ENCODE peak calls at places on chromosome 5, in eight cellular contexts. One of them, this sample, is unnamed.

GRCh38 chr5:73748510-73749410 is 122.8 kb downstream of the ARHGEF28 start:
- DNase-seq in foreskin fibroblast: no peak
- DNase-seq in BJ: peak
- DNase-seq in kidney: peak
- DNase-seq in fibroblast of lung: peak
- DNase-seq in retinal pigment epithelial cell: no peak
- DNase-seq in tibial nerve: peak
- DNase-seq in kidney epithelial cell: no peak
- DNase-seq in this sample: no peak

GRCh38 chr5:71924980-71925379 is 182.3 kb upstream of the MAP1B start:
- DNase-seq in kidney epithelial cell: no peak
- DNase-seq in kidney: no peak
- DNase-seq in foreskin fibroblast: no peak
- DNase-seq in tibial nerve: no peak
- DNase-seq in BJ: no peak
- DNase-seq in fibroblast of lung: peak
- DNase-seq in retinal pigment epithelial cell: peak
- DNase-seq in this sample: no peak

GRCh38 chr5:95563367-95563766 is 8.5 kb downstream of the ARSK start:
- DNase-seq in kidney: no peak
- DNase-seq in tibial nerve: no peak
- DNase-seq in BJ: no peak
- DNase-seq in foreskin fibroblast: no peak
- DNase-seq in kidney epithelial cell: no peak
- DNase-seq in retinal pigment epithelial cell: no peak
- DNase-seq in fibroblast of lung: no peak
- DNase-seq in this sample: no peak

GRCh38 chr5:157539623-157540022 is 36.0 kb downstream of the ADAM19 start:
- DNase-seq in retinal pigment epithelial cell: no peak
- DNase-seq in kidney: no peak
- DNase-seq in tibial nerve: no peak
- DNase-seq in kidney epithelial cell: no peak
- DNase-seq in fibroblast of lung: no peak
- DNase-seq in foreskin fibroblast: no peak
- DNase-seq in BJ: no peak
- DNase-seq in this sample: no peak

GRCh38 chr5:56763711-56764466 is 51.5 kb upstream of the MAP3K1 start:
- DNase-seq in retinal pigment epithelial cell: no peak
- DNase-seq in tibial nerve: no peak
- DNase-seq in kidney: peak
- DNase-seq in foreskin fibroblast: peak
- DNase-seq in fibroblast of lung: peak
- DNase-seq in kidney epithelial cell: no peak
- DNase-seq in BJ: peak
- DNase-seq in this sample: no peak

GRCh38 chr5:99644822-99645221 is 716.0 kb upstream of the CHD1 start:
- DNase-seq in fibroblast of lung: no peak
- DNase-seq in kidney: no peak
- DNase-seq in retinal pigment epithelial cell: no peak
- DNase-seq in BJ: no peak
- DNase-seq in kidney epithelial cell: no peak
- DNase-seq in foreskin fibroblast: no peak
- DNase-seq in tibial nerve: no peak
- DNase-seq in this sample: no peak

GRCh38 chr5:170078931-170079330 is 26.8 kb upstream of the FOXI1 start:
- DNase-seq in kidney: no peak
- DNase-seq in kidney epithelial cell: no peak
- DNase-seq in retinal pigment epithelial cell: no peak
- DNase-seq in fibroblast of lung: no peak
- DNase-seq in BJ: no peak
- DNase-seq in foreskin fibroblast: no peak
- DNase-seq in tibial nerve: no peak
- DNase-seq in this sample: no peak

GRCh38 chr5:56666901-56667300 is 148.4 kb upstream of the MAP3K1 start:
- DNase-seq in kidney: no peak
- DNase-seq in fibroblast of lung: no peak
- DNase-seq in kidney epithelial cell: no peak
- DNase-seq in BJ: no peak
- DNase-seq in foreskin fibroblast: no peak
- DNase-seq in retinal pigment epithelial cell: no peak
- DNase-seq in tibial nerve: no peak
- DNase-seq in this sample: no peak

GRCh38 chr5:135128361-135128760 is 94.3 kb upstream of the PITX1 start:
- DNase-seq in foreskin fibroblast: no peak
- DNase-seq in kidney epithelial cell: no peak
- DNase-seq in kidney: no peak
- DNase-seq in BJ: no peak
- DNase-seq in fibroblast of lung: no peak
- DNase-seq in retinal pigment epithelial cell: no peak
- DNase-seq in tibial nerve: no peak
- DNase-seq in this sample: no peak

GRCh38 chr5:79243224-79243623 is 7.3 kb downstream of the JMY start:
- DNase-seq in tibial nerve: no peak
- DNase-seq in kidney: no peak
- DNase-seq in kidney epithelial cell: no peak
- DNase-seq in foreskin fibroblast: no peak
- DNase-seq in retinal pigment epithelial cell: no peak
- DNase-seq in BJ: no peak
- DNase-seq in fibroblast of lung: no peak
- DNase-seq in this sample: no peak

GRCh38 chr5:180555168-180555921 is 36.0 kb downstream of the SCGB3A1 start:
- DNase-seq in foreskin fibroblast: peak
- DNase-seq in BJ: peak
- DNase-seq in tibial nerve: no peak
- DNase-seq in retinal pigment epithelial cell: no peak
- DNase-seq in fibroblast of lung: peak
- DNase-seq in kidney epithelial cell: no peak
- DNase-seq in kidney: no peak
- DNase-seq in this sample: no peak

DNA sequence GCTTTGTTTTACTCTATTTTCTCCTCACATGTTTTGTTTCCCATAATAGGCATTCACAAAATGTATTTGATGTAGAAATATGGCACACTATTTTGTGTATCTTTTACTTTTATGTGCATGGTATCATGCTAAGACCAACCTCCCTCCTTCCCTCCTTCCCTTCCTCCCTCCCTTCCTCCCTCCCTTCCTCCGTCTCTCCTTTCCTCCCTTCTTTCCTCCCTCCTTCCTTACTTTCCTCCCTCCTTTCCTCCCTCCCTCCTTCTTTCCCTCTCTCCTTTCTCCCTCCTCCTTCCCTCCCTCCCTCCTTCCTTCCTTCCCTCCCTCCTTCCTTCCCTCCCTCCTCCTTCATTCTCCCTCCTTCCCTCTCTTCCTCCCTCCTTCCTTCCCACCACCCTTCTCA is 72.2 kb downstream of the NUDT12 start:
- DNase-seq in kidney epithelial cell: no peak
- DNase-seq in retinal pigment epithelial cell: no peak
- DNase-seq in kidney: no peak
- DNase-seq in BJ: no peak
- DNase-seq in fibroblast of lung: no peak
- DNase-seq in tibial nerve: no peak
- DNase-seq in foreskin fibroblast: no peak
- DNase-seq in this sample: no peak
- H3K4me3 ChIP-seq in kidney epithelial cell: no peak
- H3K4me3 ChIP-seq in retinal pigment epithelial cell: no peak
- H3K4me3 ChIP-seq in kidney: no peak
- H3K4me3 ChIP-seq in BJ: no peak
- H3K4me3 ChIP-seq in fibroblast of lung: no peak
- H3K4me3 ChIP-seq in tibial nerve: no peak
- H3K4me3 ChIP-seq in foreskin fibroblast: no peak
- H3K4me3 ChIP-seq in this sample: no peak

DNA sequence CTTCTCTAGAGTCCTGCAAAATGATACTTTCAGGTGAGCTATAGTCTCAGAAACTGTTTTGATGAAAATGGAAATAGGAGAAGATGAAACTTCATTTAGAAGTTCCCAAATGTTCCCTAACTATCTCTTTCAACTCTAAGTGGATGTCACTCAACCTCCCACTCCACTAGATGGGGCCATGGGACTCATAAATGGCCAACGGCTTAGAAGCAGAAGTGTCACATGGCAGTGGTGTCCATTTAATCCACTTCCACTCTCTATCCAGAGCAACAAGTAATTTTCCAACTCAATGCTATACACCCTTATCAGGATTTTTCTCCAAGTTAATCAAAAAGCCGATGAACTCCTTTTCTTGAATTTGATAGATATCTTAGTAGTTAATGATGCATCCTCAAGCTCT is 295.7 kb downstream of the EDIL3 start:
- DNase-seq in fibroblast of lung: peak
- DNase-seq in kidney epithelial cell: no peak
- DNase-seq in BJ: no peak
- DNase-seq in retinal pigment epithelial cell: no peak
- DNase-seq in tibial nerve: no peak
- DNase-seq in kidney: no peak
- DNase-seq in foreskin fibroblast: no peak
- DNase-seq in this sample: peak
- TF ChIP-seq CTCF in fibroblast of lung: peak
- TF ChIP-seq CTCF in kidney epithelial cell: peak
- TF ChIP-seq CTCF in BJ: no peak
- TF ChIP-seq CTCF in retinal pigment epithelial cell: peak
- TF ChIP-seq CTCF in tibial nerve: no peak
- TF ChIP-seq CTCF in kidney: no peak
- TF ChIP-seq CTCF in foreskin fibroblast: no peak
- TF ChIP-seq CTCF in this sample: peak

DNA sequence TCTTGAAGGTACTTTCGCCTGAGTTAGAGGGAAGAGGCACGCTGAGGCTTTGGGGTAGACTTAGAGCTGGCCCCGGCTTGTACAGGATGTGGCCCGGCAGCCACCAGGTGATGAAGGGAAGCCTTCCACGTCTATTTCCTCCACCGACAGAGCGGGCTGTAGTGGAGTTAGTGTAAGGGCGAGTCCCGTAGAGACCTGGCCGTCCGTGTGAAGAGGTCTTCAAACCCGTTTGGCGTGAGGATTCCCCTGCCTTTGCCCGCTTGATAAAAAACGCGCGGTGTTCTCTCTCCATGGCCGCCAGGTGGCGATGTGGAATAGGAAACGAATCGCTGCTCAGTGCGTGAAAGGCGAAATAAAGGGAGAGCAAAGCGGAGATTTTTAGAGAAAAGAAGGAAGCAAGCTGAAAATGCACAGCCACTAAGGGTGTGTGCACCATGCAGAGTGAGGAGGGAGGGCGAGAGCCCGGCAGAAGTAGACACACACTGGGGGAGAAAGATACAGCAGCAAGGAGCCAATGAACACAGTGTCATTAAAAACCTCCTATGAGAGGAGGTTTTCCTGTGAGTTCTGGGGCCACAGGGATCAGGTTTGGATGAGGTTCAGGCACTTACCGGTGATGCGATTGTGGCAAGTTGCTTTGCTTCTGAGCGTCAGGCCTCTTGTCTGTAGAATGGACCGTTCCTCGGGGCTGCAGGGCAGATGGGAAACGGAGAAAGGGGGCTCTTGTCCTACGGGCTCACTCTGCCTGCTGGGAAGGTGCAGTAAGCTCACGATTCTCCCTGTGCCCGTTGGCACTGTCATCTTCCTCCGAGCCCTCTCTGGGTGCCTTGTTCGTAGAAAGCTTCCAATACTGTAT is 34.2 kb downstream of the STC2 start:
- DNase-seq in BJ: no peak
- DNase-seq in retinal pigment epithelial cell: peak
- DNase-seq in kidney: peak
- DNase-seq in fibroblast of lung: peak
- DNase-seq in tibial nerve: peak
- DNase-seq in foreskin fibroblast: peak
- DNase-seq in kidney epithelial cell: peak
- DNase-seq in this sample: peak
- H3K4me3 ChIP-seq in BJ: no peak
- H3K4me3 ChIP-seq in retinal pigment epithelial cell: peak
- H3K4me3 ChIP-seq in kidney: no peak
- H3K4me3 ChIP-seq in fibroblast of lung: no peak
- H3K4me3 ChIP-seq in tibial nerve: no peak
- H3K4me3 ChIP-seq in foreskin fibroblast: no peak
- H3K4me3 ChIP-seq in kidney epithelial cell: no peak
- H3K4me3 ChIP-seq in this sample: no peak

DNA sequence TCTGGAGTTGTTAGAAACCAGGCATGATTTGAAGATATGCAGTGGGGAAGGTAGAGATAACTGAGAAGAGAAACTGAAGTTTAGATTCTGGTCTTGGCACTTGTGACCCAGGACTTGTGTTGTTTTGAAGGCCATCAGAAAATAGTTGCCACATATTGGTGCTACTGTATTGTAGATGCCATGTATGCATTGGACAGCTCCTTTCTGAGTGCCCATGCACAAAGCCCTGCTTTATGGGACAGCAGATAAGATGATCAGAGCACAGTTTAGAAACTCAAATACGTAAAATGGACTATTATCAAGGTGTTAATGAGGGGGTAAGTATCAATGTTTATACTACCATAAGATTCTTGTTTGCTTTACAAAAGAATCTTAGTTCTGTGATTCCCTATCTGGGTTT is 84.9 kb downstream of the KIF4B start:
- DNase-seq in kidney epithelial cell: no peak
- DNase-seq in kidney: no peak
- DNase-seq in BJ: no peak
- DNase-seq in tibial nerve: no peak
- DNase-seq in retinal pigment epithelial cell: no peak
- DNase-seq in foreskin fibroblast: no peak
- DNase-seq in fibroblast of lung: no peak
- DNase-seq in this sample: no peak
- TF ChIP-seq CTCF in kidney epithelial cell: no peak
- TF ChIP-seq CTCF in kidney: no peak
- TF ChIP-seq CTCF in BJ: no peak
- TF ChIP-seq CTCF in tibial nerve: no peak
- TF ChIP-seq CTCF in retinal pigment epithelial cell: no peak
- TF ChIP-seq CTCF in foreskin fibroblast: no peak
- TF ChIP-seq CTCF in fibroblast of lung: no peak
- TF ChIP-seq CTCF in this sample: no peak

DNA sequence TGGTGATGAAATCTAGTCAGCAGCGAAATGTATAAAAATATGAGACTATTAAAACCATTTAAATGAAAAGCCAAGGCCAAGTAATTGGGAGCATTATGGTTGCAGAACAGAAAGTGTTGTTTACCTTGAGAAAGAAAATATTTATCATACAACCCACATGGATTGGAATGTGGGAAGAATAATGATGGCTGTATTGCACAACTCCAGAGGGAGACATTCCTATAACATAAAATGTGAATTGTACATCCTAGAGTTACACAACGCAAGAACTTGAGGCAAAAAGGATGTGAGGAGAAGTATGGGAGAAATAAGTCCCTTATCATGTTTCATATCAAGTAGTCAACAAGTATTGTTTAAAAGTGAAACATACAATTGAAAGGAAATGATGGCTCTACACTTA is 1014.0 kb upstream of the SEMA6A start:
- DNase-seq in kidney epithelial cell: no peak
- DNase-seq in retinal pigment epithelial cell: no peak
- DNase-seq in kidney: no peak
- DNase-seq in foreskin fibroblast: no peak
- DNase-seq in fibroblast of lung: peak
- DNase-seq in tibial nerve: no peak
- DNase-seq in BJ: no peak
- DNase-seq in this sample: no peak
- H3K4me3 ChIP-seq in kidney epithelial cell: no peak
- H3K4me3 ChIP-seq in retinal pigment epithelial cell: no peak
- H3K4me3 ChIP-seq in kidney: no peak
- H3K4me3 ChIP-seq in foreskin fibroblast: no peak
- H3K4me3 ChIP-seq in fibroblast of lung: no peak
- H3K4me3 ChIP-seq in tibial nerve: no peak
- H3K4me3 ChIP-seq in BJ: no peak
- H3K4me3 ChIP-seq in this sample: no peak

GRCh38 chr5:6792911-6793451 is 79.7 kb downstream of the TENT4A start:
- DNase-seq in foreskin fibroblast: no peak
- DNase-seq in tibial nerve: no peak
- DNase-seq in kidney: no peak
- DNase-seq in retinal pigment epithelial cell: no peak
- DNase-seq in fibroblast of lung: no peak
- DNase-seq in BJ: no peak
- DNase-seq in kidney epithelial cell: no peak
- DNase-seq in this sample: no peak
- TF ChIP-seq CTCF in foreskin fibroblast: no peak
- TF ChIP-seq CTCF in tibial nerve: no peak
- TF ChIP-seq CTCF in kidney: no peak
- TF ChIP-seq CTCF in retinal pigment epithelial cell: no peak
- TF ChIP-seq CTCF in fibroblast of lung: no peak
- TF ChIP-seq CTCF in BJ: no peak
- TF ChIP-seq CTCF in kidney epithelial cell: no peak
- TF ChIP-seq CTCF in this sample: no peak